ENCODE peak calls at places on chromosome 21, in six cellular contexts. K is GM12878, J is K562, F is SK-N-SH, L is H1, I is HepG2. U is an unnamed sample.

GRCh38 chr21:44051462-44051941 is 39.4 kb downstream of the TRAPPC10 start:
- DNase-seq in L (no peak), K (no peak), F (no peak), J (no peak), I (no peak), U (no peak)

GRCh38 chr21:45145146-45145545 is 70.8 kb downstream of the ADARB1 start:
- DNase-seq in F (no peak), K (no peak), I (no peak), L (no peak), J (no peak), U (no peak)

GRCh38 chr21:15367061-15367626 is 302.3 kb upstream of the NRIP1 start:
- DNase-seq in L (peak; percentile 29), J (no peak), K (no peak), F (no peak), I (no peak), U (no peak)

GRCh38 chr21:45029298-45029967 is 44.9 kb upstream of the ADARB1 start:
- DNase-seq in L (no peak), I (peak; percentile 18), K (no peak), F (peak; percentile 70), J (no peak), U (no peak)

GRCh38 chr21:39673736-39674135 is 61.0 kb downstream of the B3GALT5 start:
- DNase-seq in L (no peak), K (no peak), J (no peak), I (no peak), F (no peak), U (no peak)

GRCh38 chr21:44354001-44354405 is 582 bp downstream of the TRPM2 start:
- DNase-seq in F (no peak), K (no peak), I (no peak), J (no peak), L (no peak), U (no peak)

GRCh38 chr21:43362306-43362927 is 64.5 kb downstream of the SIK1 start:
- DNase-seq in L (no peak), F (peak; percentile 91), J (no peak), K (no peak), I (no peak), U (no peak)

GRCh38 chr21:40788635-40789034 is 58.3 kb downstream of the DSCAM start:
- DNase-seq in L (no peak), F (no peak), I (no peak), K (no peak), J (no peak), U (no peak)

GRCh38 chr21:14959343-14959742 is 105.5 kb downstream of the NRIP1 start:
- DNase-seq in I (no peak), K (no peak), L (no peak), J (no peak), F (no peak), U (no peak)

GRCh38 chr21:43585924-43586411 is 73.3 kb downstream of the HSF2BP start:
- DNase-seq in I (peak; percentile 99), L (no peak), F (no peak), K (no peak), J (no peak), U (peak; percentile 78)

GRCh38 chr21:44592446-44593365 is at the start of gene KRTAP10-6:
- DNase-seq in L (no peak), K (no peak), J (no peak), I (no peak), F (no peak), U (no peak)

GRCh38 chr21:33028271-33028670 is 2.5 kb downstream of the OLIG2 start:
- DNase-seq in I (no peak), K (no peak), J (no peak), F (no peak), L (no peak), U (no peak)

GRCh38 chr21:33029975-33030461 is 4.3 kb downstream of the OLIG2 start:
- DNase-seq in K (no peak), F (no peak), I (no peak), J (no peak), L (no peak), U (no peak)

GRCh38 chr21:33027401-33028185 is 1.9 kb downstream of the OLIG2 start:
- DNase-seq in J (no peak), I (no peak), F (peak; percentile 50), L (no peak), K (no peak), U (no peak)

GRCh38 chr21:33029512-33029921 is 3.8 kb downstream of the OLIG2 start:
- DNase-seq in I (no peak), L (no peak), K (no peak), J (no peak), F (no peak), U (no peak)

DNA sequence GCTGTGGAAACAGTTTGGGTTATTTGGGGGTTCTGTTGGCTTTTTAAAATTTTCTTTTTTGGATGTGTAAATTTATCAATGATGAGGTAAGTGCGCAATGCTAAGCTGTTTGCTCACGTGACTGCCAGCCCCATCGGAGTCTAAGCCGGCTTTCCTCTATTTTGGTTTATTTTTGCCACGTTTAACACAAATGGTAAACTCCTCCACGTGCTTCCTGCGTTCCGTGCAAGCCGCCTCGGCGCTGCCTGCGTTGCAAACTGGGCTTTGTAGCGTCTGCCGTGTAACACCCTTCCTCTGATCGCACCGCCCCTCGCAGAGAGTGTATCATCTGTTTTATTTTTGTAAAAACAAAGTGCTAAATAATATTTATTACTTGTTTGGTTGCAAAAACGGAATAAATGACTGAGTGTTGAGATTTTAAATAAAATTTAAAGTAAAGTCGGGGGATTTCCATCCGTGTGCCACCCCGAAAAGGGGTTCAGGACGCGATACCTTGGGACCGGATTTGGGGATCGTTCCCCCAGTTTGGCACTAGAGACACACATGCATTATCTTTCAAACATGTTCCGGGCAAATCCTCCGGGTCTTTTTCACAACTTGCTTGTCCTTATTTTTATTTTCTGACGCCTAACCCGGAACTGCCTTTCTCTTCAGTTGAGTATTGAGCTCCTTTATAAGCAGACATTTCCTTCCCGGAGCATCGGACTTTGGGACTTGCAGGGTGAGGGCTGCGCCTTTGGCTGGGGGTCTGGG is 3.2 kb downstream of the OLIG2 start:
- DNase-seq in L (no peak), J (no peak), F (no peak), I (no peak), K (no peak), U (no peak)
- TF ChIP-seq CHD2 in L (no peak), J (no peak), F (no peak), I (no peak), K (no peak), U (no peak)

GRCh38 chr21:16530656-16531055 is 800.9 kb downstream of the USP25 start:
- DNase-seq in J (no peak), K (no peak), I (no peak), F (no peak), L (no peak), U (no peak)
- TF ChIP-seq CHD2 in J (no peak), K (no peak), I (no peak), F (no peak), L (no peak), U (no peak)

GRCh38 chr21:42225571-42226155 is 6.7 kb downstream of the ABCG1 start:
- DNase-seq in F (no peak), L (no peak), K (no peak), I (no peak), J (no peak), U (no peak)
- TF ChIP-seq CHD2 in F (no peak), L (no peak), K (no peak), I (no peak), J (no peak), U (no peak)

DNA sequence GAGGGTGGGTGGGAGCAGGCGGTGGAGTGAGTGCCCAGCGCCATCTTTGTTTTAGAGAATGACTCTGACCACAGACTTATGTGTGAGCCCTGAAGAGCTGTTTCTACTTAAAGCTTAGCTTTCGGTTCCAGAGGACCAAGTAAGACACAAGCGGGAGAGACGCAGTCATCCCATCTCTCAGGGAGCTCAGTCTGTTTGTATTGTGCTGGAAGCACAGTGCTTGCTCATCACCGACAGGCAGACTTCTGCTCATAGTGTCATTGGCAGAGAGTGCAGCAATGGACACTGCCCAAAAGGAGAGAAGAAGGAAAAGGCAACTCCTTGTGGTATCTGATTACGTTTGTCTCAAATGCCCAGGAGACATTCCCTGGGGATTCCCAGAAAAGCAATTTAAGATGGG is 65.8 kb downstream of the KCNJ15 start:
- DNase-seq in L (no peak), J (no peak), I (no peak), F (no peak), K (no peak), U (no peak)
- TF ChIP-seq CHD2 in L (no peak), J (no peak), I (no peak), F (no peak), K (no peak), U (no peak)

GRCh38 chr21:18248171-18248570 is 3.5 kb downstream of the CHODL start:
- DNase-seq in J (no peak), K (no peak), L (no peak), F (no peak), I (no peak), U (no peak)

GRCh38 chr21:18249542-18250152 is 5.0 kb downstream of the CHODL start:
- DNase-seq in J (no peak), L (no peak), F (no peak), K (no peak), I (no peak), U (no peak)

GRCh38 chr21:18245493-18245967 is 897 bp downstream of the CHODL start:
- DNase-seq in I (peak; percentile 39), L (no peak), F (peak; percentile 8), K (no peak), J (no peak), U (no peak)

DNA sequence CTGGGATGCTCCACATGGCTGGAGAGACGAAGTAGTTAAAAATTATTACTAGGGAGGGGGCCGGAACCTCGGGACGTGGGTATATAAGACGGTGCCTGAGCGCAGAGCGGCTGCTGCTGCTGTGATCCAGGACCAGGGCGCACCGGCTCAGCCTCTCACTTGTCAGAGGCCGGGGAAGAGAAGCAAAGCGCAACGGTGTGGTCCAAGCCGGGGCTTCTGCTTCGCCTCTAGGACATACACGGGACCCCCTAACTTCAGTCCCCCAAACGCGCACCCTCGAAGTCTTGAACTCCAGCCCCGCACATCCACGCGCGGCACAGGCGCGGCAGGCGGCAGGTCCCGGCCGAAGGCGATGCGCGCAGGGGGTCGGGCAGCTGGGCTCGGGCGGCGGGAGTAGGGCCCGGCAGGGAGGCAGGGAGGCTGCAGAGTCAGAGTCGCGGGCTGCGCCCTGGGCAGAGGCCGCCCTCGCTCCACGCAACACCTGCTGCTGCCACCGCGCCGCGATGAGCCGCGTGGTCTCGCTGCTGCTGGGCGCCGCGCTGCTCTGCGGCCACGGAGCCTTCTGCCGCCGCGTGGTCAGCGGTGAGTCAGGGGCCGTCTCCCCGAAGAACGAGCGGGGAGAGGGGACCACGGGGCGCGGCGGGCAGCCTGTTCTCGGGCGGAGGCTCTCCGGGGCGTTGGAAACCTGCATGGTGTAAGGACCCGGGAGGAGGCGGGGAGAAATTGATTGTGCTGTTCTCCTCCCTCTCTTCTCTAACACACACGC is at the start of gene CHODL:
- DNase-seq in K (no peak), J (no peak), I (no peak), F (peak; percentile 11), L (no peak), U (no peak)
- TF ChIP-seq CHD2 in K (no peak), J (no peak), I (no peak), F (no peak), L (no peak), U (no peak)

DNA sequence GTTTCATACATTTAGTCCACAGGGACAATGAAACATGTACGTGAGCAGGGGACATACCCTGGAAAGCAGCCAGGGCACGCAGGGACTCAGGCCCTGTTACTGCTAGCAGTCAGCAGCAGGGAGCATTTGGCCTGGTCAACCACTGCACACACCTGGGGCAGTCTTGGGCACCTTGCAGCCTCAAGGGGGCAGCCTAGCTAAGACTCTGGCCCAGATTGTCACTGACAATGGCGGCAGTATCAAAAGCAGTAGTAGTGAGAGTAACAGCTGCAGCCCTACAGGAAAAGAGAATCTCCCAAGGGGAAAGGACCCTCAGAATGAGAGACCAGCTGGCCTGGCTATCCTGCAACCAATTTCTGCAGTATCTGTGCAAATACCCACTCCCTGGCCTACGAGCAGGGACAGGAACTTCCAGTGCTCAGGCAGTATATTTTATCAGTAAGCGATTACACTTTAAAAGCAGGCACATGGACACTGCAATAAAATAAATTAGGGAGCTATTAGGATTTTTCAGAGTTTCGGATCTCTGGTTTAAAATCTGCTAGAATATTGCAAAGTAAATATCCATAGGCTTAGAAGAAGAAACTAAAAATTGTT is 475.6 kb downstream of the LTN1 start:
- DNase-seq in J (no peak), L (peak; percentile 70), I (peak; percentile 60), K (peak; percentile 8), F (peak; percentile 47), U (peak; percentile 59)
- TF ChIP-seq CHD2 in J (no peak), L (no peak), I (no peak), K (no peak), F (no peak), U (no peak)

U was measured in A549.